ENCODE peak calls at places on chromosomes 2 and 18, in four cellular contexts. One of them, this sample, is unnamed.

GRCh38 chr2:23705771-23706612 is 220.9 kb downstream of the ATAD2B start:
- DNase-seq in adrenal gland: no peak
- DNase-seq in fibroblast of mammary gland: no peak
- DNase-seq in body of pancreas: no peak
- DNase-seq in this sample: no peak

GRCh38 chr18:57969824-57970223 is 74.2 kb upstream of the NEDD4L start:
- DNase-seq in adrenal gland: no peak
- DNase-seq in fibroblast of mammary gland: no peak
- DNase-seq in body of pancreas: no peak
- DNase-seq in this sample: no peak

GRCh38 chr2:47490406-47490805 is 87.5 kb downstream of the MSH2 start:
- DNase-seq in adrenal gland: no peak
- DNase-seq in fibroblast of mammary gland: peak
- DNase-seq in body of pancreas: no peak
- DNase-seq in this sample: no peak

GRCh38 chr2:157307021-157307420 is 18.6 kb downstream of the ERMN start:
- DNase-seq in adrenal gland: no peak
- DNase-seq in fibroblast of mammary gland: no peak
- DNase-seq in body of pancreas: no peak
- DNase-seq in this sample: no peak

GRCh38 chr2:179917272-179917671 is 55.9 kb upstream of the ZNF385B start:
- DNase-seq in adrenal gland: no peak
- DNase-seq in fibroblast of mammary gland: peak
- DNase-seq in body of pancreas: no peak
- DNase-seq in this sample: no peak

GRCh38 chr2:129908721-129909373 is 70.6 kb upstream of the RAB6C start:
- DNase-seq in adrenal gland: no peak
- DNase-seq in fibroblast of mammary gland: no peak
- DNase-seq in body of pancreas: no peak
- DNase-seq in this sample: no peak

GRCh38 chr18:6624271-6624670 is 105.2 kb upstream of the ARHGAP28 start:
- DNase-seq in adrenal gland: no peak
- DNase-seq in fibroblast of mammary gland: peak
- DNase-seq in body of pancreas: no peak
- DNase-seq in this sample: no peak

GRCh38 chr2:105447476-105447875 is 48.6 kb upstream of the FHL2 start:
- DNase-seq in adrenal gland: no peak
- DNase-seq in fibroblast of mammary gland: no peak
- DNase-seq in body of pancreas: no peak
- DNase-seq in this sample: no peak

GRCh38 chr2:172100080-172101007 is 2.4 kb downstream of the DLX2 start:
- DNase-seq in adrenal gland: no peak
- DNase-seq in fibroblast of mammary gland: no peak
- DNase-seq in body of pancreas: no peak
- DNase-seq in this sample: peak

GRCh38 chr2:107932483-107932882 is 53.8 kb upstream of the SLC5A7 start:
- DNase-seq in adrenal gland: no peak
- DNase-seq in fibroblast of mammary gland: peak
- DNase-seq in body of pancreas: no peak
- DNase-seq in this sample: no peak

GRCh38 chr2:121088251-121089004 is 196.6 kb downstream of the TFCP2L1 start:
- DNase-seq in adrenal gland: no peak
- DNase-seq in fibroblast of mammary gland: peak
- DNase-seq in body of pancreas: no peak
- DNase-seq in this sample: peak

GRCh38 chr2:240392084-240392947 is 43.1 kb upstream of the GPC1 start:
- DNase-seq in adrenal gland: peak
- DNase-seq in fibroblast of mammary gland: no peak
- DNase-seq in body of pancreas: no peak
- DNase-seq in this sample: peak

GRCh38 chr18:75374466-75374865 is 53.0 kb downstream of the SMIM21 start:
- DNase-seq in adrenal gland: no peak
- DNase-seq in fibroblast of mammary gland: no peak
- DNase-seq in body of pancreas: no peak
- DNase-seq in this sample: no peak

GRCh38 chr2:181077128-181077709 is 96.8 kb downstream of the UBE2E3 start:
- DNase-seq in adrenal gland: no peak
- DNase-seq in fibroblast of mammary gland: peak
- DNase-seq in body of pancreas: no peak
- DNase-seq in this sample: no peak

GRCh38 chr2:1254662-1255372 is 158.4 kb upstream of the TPO start:
- DNase-seq in adrenal gland: no peak
- DNase-seq in fibroblast of mammary gland: no peak
- DNase-seq in body of pancreas: no peak
- DNase-seq in this sample: no peak

GRCh38 chr2:199131876-199132275 is 325.9 kb downstream of the SATB2 start:
- DNase-seq in adrenal gland: no peak
- DNase-seq in fibroblast of mammary gland: no peak
- DNase-seq in body of pancreas: no peak
- DNase-seq in this sample: no peak

GRCh38 chr2:84546551-84546950 is 30.3 kb downstream of the DNAH6 start:
- DNase-seq in adrenal gland: no peak
- DNase-seq in fibroblast of mammary gland: no peak
- DNase-seq in body of pancreas: no peak
- DNase-seq in this sample: no peak

GRCh38 chr2:229634574-229635185 is 79.7 kb downstream of the DNER start:
- DNase-seq in adrenal gland: no peak
- DNase-seq in fibroblast of mammary gland: no peak
- DNase-seq in body of pancreas: no peak
- DNase-seq in this sample: no peak

GRCh38 chr2:120395686-120396518 is 50.0 kb downstream of the INHBB start:
- DNase-seq in adrenal gland: no peak
- DNase-seq in fibroblast of mammary gland: no peak
- DNase-seq in body of pancreas: peak
- DNase-seq in this sample: peak

GRCh38 chr2:146697307-146697706 is 1147.5 kb upstream of the ACVR2A start:
- DNase-seq in adrenal gland: no peak
- DNase-seq in fibroblast of mammary gland: no peak
- DNase-seq in body of pancreas: no peak
- DNase-seq in this sample: no peak

GRCh38 chr2:64807417-64807816 is 153.7 kb upstream of the SERTAD2 start:
- DNase-seq in adrenal gland: no peak
- DNase-seq in fibroblast of mammary gland: peak
- DNase-seq in body of pancreas: no peak
- DNase-seq in this sample: no peak

GRCh38 chr18:43719264-43719795 is 442.0 kb upstream of the SYT4 start:
- DNase-seq in adrenal gland: no peak
- DNase-seq in fibroblast of mammary gland: no peak
- DNase-seq in body of pancreas: no peak
- DNase-seq in this sample: no peak

GRCh38 chr2:47029737-47030524 is 114.3 kb upstream of the MCFD2 start:
- DNase-seq in adrenal gland: no peak
- DNase-seq in fibroblast of mammary gland: no peak
- DNase-seq in body of pancreas: no peak
- DNase-seq in this sample: no peak

GRCh38 chr2:241256168-241256545 is 59.3 kb downstream of the HDLBP start:
- DNase-seq in adrenal gland: no peak
- DNase-seq in fibroblast of mammary gland: no peak
- DNase-seq in body of pancreas: no peak
- DNase-seq in this sample: no peak

GRCh38 chr2:10983711-10984110 is 72.0 kb downstream of the KCNF1 start:
- DNase-seq in adrenal gland: no peak
- DNase-seq in fibroblast of mammary gland: no peak
- DNase-seq in body of pancreas: no peak
- DNase-seq in this sample: no peak

GRCh38 chr2:20165677-20166509 is 59.0 kb downstream of the SDC1 start:
- DNase-seq in adrenal gland: no peak
- DNase-seq in fibroblast of mammary gland: no peak
- DNase-seq in body of pancreas: no peak
- DNase-seq in this sample: no peak

GRCh38 chr2:224556381-224556780 is 28.8 kb downstream of the CUL3 start:
- DNase-seq in adrenal gland: no peak
- DNase-seq in fibroblast of mammary gland: peak
- DNase-seq in body of pancreas: no peak
- DNase-seq in this sample: no peak

GRCh38 chr2:55282110-55282917 is 13.3 kb upstream of the MTIF2 start:
- DNase-seq in adrenal gland: peak
- DNase-seq in fibroblast of mammary gland: peak
- DNase-seq in body of pancreas: peak
- DNase-seq in this sample: peak

GRCh38 chr2:55277310-55277709 is 8.3 kb upstream of the MTIF2 start:
- DNase-seq in adrenal gland: no peak
- DNase-seq in fibroblast of mammary gland: no peak
- DNase-seq in body of pancreas: no peak
- DNase-seq in this sample: no peak

GRCh38 chr2:55283083-55283482 is 14.1 kb upstream of the MTIF2 start:
- DNase-seq in adrenal gland: no peak
- DNase-seq in fibroblast of mammary gland: no peak
- DNase-seq in body of pancreas: no peak
- DNase-seq in this sample: no peak
- H3K4me3 ChIP-seq in adrenal gland: peak
- H3K4me3 ChIP-seq in fibroblast of mammary gland: no peak
- H3K4me3 ChIP-seq in body of pancreas: no peak
- H3K4me3 ChIP-seq in this sample: no peak

DNA sequence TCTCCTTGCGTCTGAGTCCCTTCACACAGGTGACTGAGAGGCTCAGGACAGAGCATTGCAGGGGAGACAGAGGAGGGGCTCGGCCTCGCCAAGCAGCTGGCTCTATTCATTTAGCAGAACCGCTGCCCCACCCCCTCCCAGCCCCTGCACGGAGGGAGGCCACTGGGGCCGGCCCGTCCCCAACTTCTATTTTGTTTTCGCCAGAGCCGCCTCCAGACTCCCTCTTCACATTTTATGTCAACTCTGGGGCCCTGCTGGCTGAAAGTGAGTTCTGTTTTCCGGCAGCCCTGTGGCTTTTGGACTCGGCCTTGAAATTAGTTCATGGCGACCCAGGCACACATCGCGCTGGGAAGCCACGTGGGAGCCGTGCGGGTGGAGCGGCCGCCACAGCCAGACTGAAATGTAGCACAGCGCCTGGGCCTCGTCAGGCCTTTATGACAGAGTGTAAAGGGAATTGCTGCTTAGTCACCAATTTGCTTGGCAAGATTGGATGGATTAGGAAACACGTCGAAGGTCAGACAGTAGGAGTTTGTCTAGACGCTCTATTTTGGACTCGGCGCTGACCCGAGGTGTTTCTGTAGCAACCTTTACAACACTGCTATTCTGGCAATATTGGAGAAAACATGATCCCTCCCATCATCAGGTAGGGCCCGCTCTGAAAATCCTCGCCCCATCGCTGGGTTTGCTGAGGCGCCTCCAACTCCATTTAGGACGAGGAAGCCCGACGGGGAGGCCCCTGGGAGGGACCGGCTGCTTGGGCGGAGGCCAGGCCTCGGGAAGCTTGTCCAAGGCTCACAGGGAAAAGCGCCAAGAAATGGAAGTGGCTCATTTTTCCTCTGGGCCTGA is 90.7 kb upstream of the CTDP1 start:
- DNase-seq in adrenal gland: peak
- DNase-seq in fibroblast of mammary gland: peak
- DNase-seq in body of pancreas: peak
- DNase-seq in this sample: no peak
- H3K4me3 ChIP-seq in adrenal gland: no peak
- H3K4me3 ChIP-seq in fibroblast of mammary gland: no peak
- H3K4me3 ChIP-seq in body of pancreas: no peak
- H3K4me3 ChIP-seq in this sample: no peak

GRCh38 chr2:173136067-173136466 is 60.4 kb downstream of the MAP3K20 start:
- DNase-seq in adrenal gland: no peak
- DNase-seq in fibroblast of mammary gland: no peak
- DNase-seq in body of pancreas: no peak
- DNase-seq in this sample: no peak
- H3K4me3 ChIP-seq in adrenal gland: no peak
- H3K4me3 ChIP-seq in fibroblast of mammary gland: no peak
- H3K4me3 ChIP-seq in body of pancreas: no peak
- H3K4me3 ChIP-seq in this sample: no peak

DNA sequence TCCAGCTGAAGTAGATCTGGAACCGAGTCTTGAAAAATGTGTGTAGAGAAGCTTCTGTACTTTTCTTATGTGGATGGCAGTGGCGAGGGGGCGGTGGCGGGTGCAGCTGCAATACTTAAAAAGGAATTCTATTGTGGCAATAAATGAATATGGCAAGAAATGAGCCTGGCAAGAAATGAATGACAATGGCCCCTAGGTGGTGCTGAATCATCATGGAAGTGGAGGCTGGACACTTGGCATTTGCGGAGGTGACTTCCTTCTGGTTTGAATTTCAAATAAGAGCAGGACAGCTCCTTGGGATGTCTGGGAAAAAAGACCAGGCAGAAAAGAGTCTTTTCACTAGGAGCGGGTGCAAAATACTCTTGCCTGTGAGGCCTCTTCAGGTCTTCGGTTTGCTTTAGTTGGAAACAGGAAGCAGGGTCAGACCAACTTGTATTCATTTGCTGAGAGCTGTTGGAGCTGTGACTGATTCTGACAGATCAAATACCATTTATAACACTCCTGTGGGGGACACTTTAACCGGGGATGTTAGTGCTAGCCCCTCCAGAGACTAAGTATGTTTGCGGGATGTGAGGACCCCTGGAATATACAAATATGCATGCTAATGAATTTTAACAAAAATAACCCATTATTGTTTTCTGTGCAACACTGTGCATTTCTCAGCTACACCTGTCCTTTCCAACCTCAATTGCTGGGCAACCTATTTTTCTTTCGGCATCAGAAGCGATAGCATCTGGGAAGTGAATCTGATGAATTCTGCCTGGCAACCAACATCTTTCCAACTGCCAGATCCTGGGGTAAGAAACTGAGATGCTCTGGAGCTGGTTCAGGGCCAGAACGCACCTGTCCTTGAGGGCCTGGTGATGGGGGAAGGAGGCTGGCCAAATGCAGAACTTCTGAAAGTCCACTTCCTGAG is 35.4 kb downstream of the FASTKD2 start:
- DNase-seq in adrenal gland: peak
- DNase-seq in fibroblast of mammary gland: peak
- DNase-seq in body of pancreas: peak
- DNase-seq in this sample: peak
- H3K4me3 ChIP-seq in adrenal gland: no peak
- H3K4me3 ChIP-seq in fibroblast of mammary gland: no peak
- H3K4me3 ChIP-seq in body of pancreas: no peak
- H3K4me3 ChIP-seq in this sample: no peak

GRCh38 chr2:152385718-152386117 is 50.7 kb downstream of the FMNL2 start:
- DNase-seq in adrenal gland: no peak
- DNase-seq in fibroblast of mammary gland: peak
- DNase-seq in body of pancreas: no peak
- DNase-seq in this sample: no peak
- H3K4me3 ChIP-seq in adrenal gland: no peak
- H3K4me3 ChIP-seq in fibroblast of mammary gland: no peak
- H3K4me3 ChIP-seq in body of pancreas: no peak
- H3K4me3 ChIP-seq in this sample: no peak